ENCODE peak calls at places on chromosomes 2 and 18, in seven cellular contexts. A is HCT116, Y is K562, R is SK-N-SH, M is H1, L is HepG2, V is GM12878. K is an unnamed sample.
A peak's percentile ranks its signal among the peaks of the same experiment; 100 is the strongest.

GRCh38 chr2:217127744-217128143 is 267.9 kb upstream of the TNP1 start:
- DNase-seq in A (no peak), Y (no peak), R (peak; percentile 64), M (no peak), L (no peak), V (no peak), K (no peak)

GRCh38 chr2:133422946-133423345 is 145.3 kb downstream of the NCKAP5 start:
- DNase-seq in A (no peak), Y (no peak), R (no peak), M (no peak), L (no peak), V (no peak), K (no peak)

GRCh38 chr2:67792796-67793195 is 270.0 kb downstream of the C1D start:
- DNase-seq in A (no peak), Y (no peak), R (no peak), M (no peak), L (no peak), V (no peak), K (no peak)

GRCh38 chr2:171530378-171530777 is 8.1 kb downstream of the CYBRD1 start:
- DNase-seq in A (no peak), Y (no peak), R (no peak), M (no peak), L (no peak), V (no peak), K (no peak)

GRCh38 chr18:70322928-70323327 is 34.1 kb downstream of the SOCS6 start:
- DNase-seq in A (no peak), Y (no peak), R (no peak), M (no peak), L (peak; percentile 54), V (no peak), K (no peak)

GRCh38 chr2:7671312-7671711 is 754.1 kb downstream of the RNF144A start:
- DNase-seq in A (no peak), Y (no peak), R (no peak), M (no peak), L (no peak), V (no peak), K (no peak)

GRCh38 chr2:141940709-141941108 is 190.1 kb downstream of the LRP1B start:
- DNase-seq in A (no peak), Y (no peak), R (no peak), M (no peak), L (no peak), V (no peak), K (no peak)

GRCh38 chr2:185625604-185626003 is 113.0 kb upstream of the FSIP2 start:
- DNase-seq in A (no peak), Y (no peak), R (no peak), M (no peak), L (no peak), V (no peak), K (no peak)

GRCh38 chr2:163266772-163267171 is 428.2 kb upstream of the KCNH7 start:
- DNase-seq in A (no peak), Y (no peak), R (no peak), M (no peak), L (no peak), V (no peak), K (no peak)

GRCh38 chr2:233713262-233713615 is 532 bp downstream of the UGT1A5 start:
- DNase-seq in A (no peak), Y (no peak), R (no peak), M (no peak), L (no peak), V (no peak), K (no peak)

GRCh38 chr18:9428862-9429661 is 46.3 kb upstream of the RALBP1 start:
- DNase-seq in A (no peak), Y (no peak), R (no peak), M (no peak), L (no peak), V (no peak), K (no peak)

GRCh38 chr2:215796160-215796559 is 217.2 kb downstream of the MREG start:
- DNase-seq in A (no peak), Y (no peak), R (peak; percentile 43), M (no peak), L (no peak), V (no peak), K (no peak)

GRCh38 chr2:6080837-6081541 is 388.8 kb downstream of the SOX11 start:
- DNase-seq in A (no peak), Y (no peak), R (peak; percentile 54), M (no peak), L (no peak), V (no peak), K (no peak)

GRCh38 chr2:96540136-96540535 is 3.6 kb downstream of the ARID5A start:
- DNase-seq in A (no peak), Y (no peak), R (peak; percentile 32), M (no peak), L (no peak), V (no peak), K (no peak)

GRCh38 chr2:105827351-105828096 is 82.8 kb downstream of the NCK2 start:
- DNase-seq in A (no peak), Y (no peak), R (no peak), M (no peak), L (no peak), V (no peak), K (no peak)

GRCh38 chr2:68217729-68218128 is 34.6 kb downstream of the PPP3R1 start:
- DNase-seq in A (no peak), Y (no peak), R (no peak), M (no peak), L (no peak), V (no peak), K (no peak)

GRCh38 chr2:134144081-134144596 is 109.7 kb upstream of the MGAT5 start:
- DNase-seq in A (no peak), Y (no peak), R (no peak), M (no peak), L (no peak), V (no peak), K (no peak)

GRCh38 chr2:131032393-131032836 is 60.8 kb downstream of the FAM168B start:
- DNase-seq in A (no peak), Y (no peak), R (no peak), M (no peak), L (no peak), V (no peak), K (no peak)

GRCh38 chr2:215692387-215693079 is 256.7 kb upstream of the FN1 start:
- DNase-seq in A (no peak), Y (no peak), R (no peak), M (no peak), L (peak; percentile 91), V (no peak), K (no peak)

GRCh38 chr2:223203971-223204370 is 152.0 kb downstream of the KCNE4 start:
- DNase-seq in A (no peak), Y (no peak), R (no peak), M (no peak), L (no peak), V (no peak), K (no peak)

GRCh38 chr2:65788556-65788955 is 356.2 kb upstream of the SPRED2 start:
- DNase-seq in A (no peak), Y (no peak), R (no peak), M (no peak), L (no peak), V (no peak), K (no peak)

GRCh38 chr2:20596973-20597867 is 53.7 kb downstream of the HS1BP3 start:
- DNase-seq in A (no peak), Y (no peak), R (no peak), M (no peak), L (peak; percentile 100), V (no peak), K (no peak)

DNA sequence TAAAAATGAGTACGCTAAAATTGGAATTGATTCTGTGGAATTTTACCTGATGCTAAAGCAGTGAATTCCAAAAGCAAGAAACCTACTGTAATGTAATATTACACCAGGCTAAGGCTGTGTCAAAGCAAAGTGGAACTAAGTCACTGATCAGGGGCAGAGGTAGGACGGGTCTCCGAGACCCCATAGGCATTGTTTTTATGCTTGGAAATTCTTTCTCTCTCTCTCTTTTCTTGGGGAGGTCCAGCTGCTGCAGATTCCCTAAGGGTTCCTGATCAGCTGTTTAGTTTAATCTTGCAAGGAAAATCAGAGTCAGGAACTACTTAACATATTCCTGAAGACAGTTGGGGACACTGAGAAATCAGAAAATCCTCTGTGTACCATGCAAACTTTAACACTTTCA is 220.2 kb downstream of the SRBD1 start:
- DNase-seq in A (no peak), Y (no peak), R (no peak), M (no peak), L (no peak), V (no peak), K (no peak)
- TF ChIP-seq JUND in A (no peak), Y (no peak), R (no peak), M (no peak), L (no peak), V (no peak), K (no peak)

GRCh38 chr2:135689679-135690078 is 52.0 kb upstream of the UBXN4 start:
- DNase-seq in A (no peak), Y (no peak), R (no peak), M (no peak), L (no peak), V (no peak), K (no peak)

GRCh38 chr2:135698838-135699237 is 42.8 kb upstream of the UBXN4 start:
- DNase-seq in A (no peak), Y (no peak), R (no peak), M (no peak), L (no peak), V (no peak), K (no peak)

GRCh38 chr2:135688978-135689377 is 52.7 kb upstream of the UBXN4 start:
- DNase-seq in A (no peak), Y (no peak), R (no peak), M (no peak), L (no peak), V (no peak), K (no peak)

GRCh38 chr2:135694711-135695110 is 46.9 kb upstream of the UBXN4 start:
- DNase-seq in A (no peak), Y (no peak), R (no peak), M (no peak), L (no peak), V (no peak), K (no peak)
- TF ChIP-seq JUND in A (no peak), Y (no peak), R (no peak), M (no peak), L (no peak), V (no peak), K (no peak)

DNA sequence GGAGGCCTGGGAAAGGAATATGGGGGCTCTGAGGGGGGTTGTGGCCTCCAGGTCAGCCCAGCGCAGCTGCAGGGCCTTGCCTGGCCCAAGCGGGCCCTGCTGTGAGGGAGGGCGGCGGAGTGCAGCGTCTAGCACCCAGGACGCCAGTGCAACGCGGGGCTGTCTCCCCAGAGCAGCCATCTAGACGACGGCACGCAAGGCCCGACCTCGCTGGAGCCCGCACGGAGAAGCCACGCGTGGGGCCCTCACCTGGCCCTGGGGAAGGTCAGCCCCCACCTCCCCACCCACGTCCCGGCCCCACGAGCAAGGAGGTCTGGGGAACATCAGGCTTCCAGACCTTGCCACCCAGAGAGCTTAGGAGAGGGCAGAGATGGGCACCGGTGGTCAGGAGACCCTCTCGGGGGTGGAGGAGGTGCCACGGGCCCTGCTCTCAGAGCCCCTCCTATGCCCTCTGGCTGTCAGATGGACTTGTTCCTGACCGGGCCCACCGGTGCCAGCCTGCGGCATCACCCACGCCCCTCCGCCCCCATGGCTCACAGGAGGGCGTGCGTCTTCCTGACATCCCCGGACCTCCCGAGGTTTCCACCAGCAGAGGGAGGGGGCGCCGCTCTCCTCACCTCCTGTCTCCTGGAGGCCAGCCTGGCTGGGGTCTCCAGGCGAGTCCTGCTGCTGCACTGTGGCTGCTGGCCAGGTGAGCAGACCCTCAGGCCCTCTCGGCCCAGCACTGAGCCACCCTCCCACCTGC is 17.0 kb downstream of the GPR35 start:
- DNase-seq in A (no peak), Y (no peak), R (peak; percentile 32), M (no peak), L (no peak), V (no peak), K (no peak)
- TF ChIP-seq JUND in A (no peak), Y (no peak), R (no peak), M (no peak), L (no peak), V (no peak), K (no peak)

GRCh38 chr2:107320881-107321280 is 434.9 kb upstream of the ST6GAL2 start:
- DNase-seq in A (no peak), Y (no peak), R (no peak), M (no peak), L (no peak), V (no peak), K (no peak)
- TF ChIP-seq JUND in A (no peak), Y (no peak), R (no peak), M (no peak), L (no peak), V (no peak), K (no peak)

K was measured in T47D.